ENCODE peak calls at places on chromosomes 16 and 17, in seven cellular contexts. I, H, B, P, G, O and E are unnamed samples.

GRCh38 chr17:2962729-2963128 is 100.7 kb downstream of the OR1D5 start:
- DNase-seq in I (no peak), H (no peak), B (no peak), P (no peak), G (no peak), O (no peak), E (no peak)

GRCh38 chr16:50245417-50246298 is 20.7 kb upstream of the ADCY7 start:
- DNase-seq in I (peak; percentile 56), H (peak; percentile 60), B (peak; percentile 91), P (peak; percentile 81), G (peak; percentile 39), O (peak; percentile 48), E (peak; percentile 75)

GRCh38 chr17:42667088-42667951 is 8.2 kb downstream of the TUBG2 start:
- DNase-seq in I (no peak), H (no peak), B (peak; percentile 93), P (peak; percentile 90), G (peak; percentile 87), O (no peak), E (peak; percentile 64)

GRCh38 chr16:29821663-29822115 is 1.4 kb downstream of the MVP start:
- DNase-seq in I (no peak), H (no peak), B (peak; percentile 90), P (peak; percentile 50), G (peak; percentile 70), O (no peak), E (peak; percentile 70)

GRCh38 chr17:81040791-81041337 is 5.9 kb downstream of the BAIAP2 start:
- DNase-seq in I (no peak), H (peak; percentile 52), B (peak; percentile 66), P (peak; percentile 11), G (no peak), O (peak; percentile 82), E (no peak)

GRCh38 chr17:17523001-17523713 is 27.0 kb upstream of the RASD1 start:
- DNase-seq in I (no peak), H (peak; percentile 50), B (no peak), P (no peak), G (no peak), O (peak; percentile 25), E (no peak)

GRCh38 chr16:16167927-16168326 is 55.4 kb downstream of the ABCC6 start:
- DNase-seq in I (no peak), H (no peak), B (no peak), P (no peak), G (no peak), O (no peak), E (no peak)

GRCh38 chr17:17741346-17742023 is 60.2 kb downstream of the RAI1 start:
- DNase-seq in I (no peak), H (peak; percentile 91), B (peak; percentile 62), P (no peak), G (no peak), O (peak; percentile 67), E (peak; percentile 67)

GRCh38 chr17:6924121-6924676 is 71.7 kb upstream of the ALOX12 start:
- DNase-seq in I (no peak), H (no peak), B (peak; percentile 13), P (no peak), G (no peak), O (no peak), E (no peak)

GRCh38 chr16:84091460-84091859 is 25.3 kb downstream of the MBTPS1 start:
- DNase-seq in I (no peak), H (no peak), B (no peak), P (no peak), G (no peak), O (no peak), E (no peak)

GRCh38 chr17:36861531-36861930 is 75.7 kb upstream of the LHX1 start:
- DNase-seq in I (no peak), H (no peak), B (no peak), P (no peak), G (no peak), O (no peak), E (no peak)

GRCh38 chr17:48997827-48998556 is 807 bp downstream of the IGF2BP1 start:
- DNase-seq in I (no peak), H (peak; percentile 52), B (no peak), P (no peak), G (no peak), O (peak; percentile 38), E (peak; percentile 58)

GRCh38 chr17:64974750-64975317 is 55.6 kb upstream of the LRRC37A3 start:
- DNase-seq in I (no peak), H (no peak), B (no peak), P (no peak), G (no peak), O (no peak), E (no peak)

GRCh38 chr17:8133941-8134340 is 10.0 kb upstream of the HES7 start:
- DNase-seq in I (no peak), H (no peak), B (no peak), P (no peak), G (no peak), O (no peak), E (no peak)

GRCh38 chr17:44029736-44030135 is 15.0 kb upstream of the TMEM101 start:
- DNase-seq in I (no peak), H (no peak), B (no peak), P (no peak), G (no peak), O (no peak), E (no peak)

GRCh38 chr17:79360196-79360595 is 250.7 kb downstream of the RBFOX3 start:
- DNase-seq in I (no peak), H (no peak), B (no peak), P (no peak), G (peak; percentile 45), O (no peak), E (no peak)

GRCh38 chr16:11105038-11105903 is 150.7 kb downstream of the SOCS1 start:
- DNase-seq in I (peak; percentile 73), H (no peak), B (peak; percentile 95), P (peak; percentile 22), G (no peak), O (no peak), E (peak; percentile 78)

DNA sequence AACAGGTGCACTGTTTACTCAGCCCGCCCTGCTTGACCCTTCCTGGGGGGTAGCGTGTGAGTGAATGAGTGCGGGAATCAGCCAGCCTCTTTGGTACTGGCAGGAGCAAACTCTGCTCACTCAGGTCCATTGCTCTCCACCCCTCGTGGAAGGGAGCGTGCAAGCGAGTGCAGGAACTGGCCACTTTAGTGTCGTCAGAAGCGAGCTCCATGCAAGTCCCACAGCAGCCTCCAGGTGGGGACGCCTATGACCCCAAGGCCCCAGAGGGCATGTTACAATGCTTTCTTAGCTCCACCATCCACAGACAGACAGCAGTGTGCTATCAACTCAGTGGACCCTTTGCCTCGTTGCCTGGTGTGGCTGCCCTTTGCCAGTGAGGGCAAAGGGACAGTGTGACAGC is 1025.1 kb upstream of the CDH8 start:
- DNase-seq in I (no peak), H (no peak), B (no peak), P (no peak), G (no peak), O (peak; percentile 14), E (no peak)
- TF ChIP-seq EZH2phosphoT487 in I (no peak), H (no peak), B (no peak), P (no peak), G (no peak), O (no peak), E (no peak)

DNA sequence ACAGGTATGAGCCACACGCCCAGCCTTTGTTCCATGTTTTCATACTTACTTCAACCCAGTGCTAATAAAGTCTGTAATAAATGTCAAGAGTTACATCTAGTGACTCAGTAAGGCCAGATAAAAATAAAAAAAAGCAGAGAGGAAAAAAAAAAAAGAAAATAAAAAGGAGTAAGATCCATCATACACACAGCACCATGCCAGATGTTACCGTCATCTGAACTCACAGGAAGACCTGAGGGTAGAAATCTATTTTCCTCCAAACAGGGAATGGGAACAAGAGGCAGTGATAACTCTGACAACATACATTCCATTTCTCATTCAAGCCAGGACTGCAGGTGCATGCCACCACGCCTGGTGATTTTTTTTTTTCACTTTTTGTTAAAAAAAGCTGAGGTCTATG is 20.7 kb downstream of the CRK start:
- DNase-seq in I (peak; percentile 19), H (no peak), B (no peak), P (no peak), G (no peak), O (no peak), E (no peak)
- TF ChIP-seq EZH2 in I (no peak), H (no peak), B (no peak), P (no peak), G (no peak), O (no peak), E (no peak)

GRCh38 chr17:32956240-32956970 is 28.5 kb downstream of the TMEM98 start:
- DNase-seq in I (no peak), H (no peak), B (no peak), P (no peak), G (no peak), O (no peak), E (no peak)
- H2AFZ ChIP-seq in I (no peak overlapping the region), H (no peak overlapping the region), B (no peak overlapping the region), P (no peak overlapping the region), G (no peak overlapping the region), O (no peak overlapping the region), E (no peak overlapping the region)

DNA sequence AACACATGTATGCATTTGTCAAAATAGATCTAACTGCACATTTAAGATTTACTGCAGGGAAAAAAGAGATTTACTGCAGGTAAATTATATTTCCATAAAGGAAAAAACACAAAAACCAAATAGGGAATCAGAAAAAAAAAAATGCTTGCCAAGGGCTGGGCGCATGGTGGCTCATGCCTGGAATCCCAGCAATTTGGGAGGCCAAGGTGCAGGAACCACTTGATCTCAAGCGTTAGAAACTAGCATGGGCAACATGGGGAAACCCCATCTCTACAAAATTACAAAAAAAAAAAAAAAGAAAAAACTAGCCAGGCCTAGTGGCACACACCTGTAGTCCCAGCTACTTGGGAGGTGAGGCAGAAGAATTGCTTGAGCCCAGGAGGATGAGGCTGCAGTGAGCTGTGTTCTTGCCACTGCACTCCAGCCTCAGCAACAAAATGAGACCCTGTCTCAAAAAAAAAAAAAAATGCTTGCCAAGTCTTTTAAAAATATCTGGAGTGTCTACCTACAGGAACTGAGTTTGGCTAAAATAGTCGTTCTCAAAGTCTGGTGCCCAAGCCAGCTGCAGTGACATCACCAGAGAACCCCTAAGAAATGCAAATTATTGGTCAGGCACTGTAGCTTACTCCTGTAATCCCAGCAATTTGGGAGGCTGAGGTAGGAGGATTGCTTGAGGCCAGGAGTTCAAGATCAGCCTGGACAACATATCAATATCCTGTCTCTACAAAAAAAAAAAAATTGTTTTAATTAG is 17.5 kb downstream of the TRIM25 start:
- DNase-seq in I (no peak), H (no peak), B (no peak), P (no peak), G (no peak), O (peak; percentile 40), E (no peak)
- TF ChIP-seq EZH2phosphoT487 in I (no peak), H (no peak), B (no peak), P (no peak), G (no peak), O (no peak), E (no peak)

DNA sequence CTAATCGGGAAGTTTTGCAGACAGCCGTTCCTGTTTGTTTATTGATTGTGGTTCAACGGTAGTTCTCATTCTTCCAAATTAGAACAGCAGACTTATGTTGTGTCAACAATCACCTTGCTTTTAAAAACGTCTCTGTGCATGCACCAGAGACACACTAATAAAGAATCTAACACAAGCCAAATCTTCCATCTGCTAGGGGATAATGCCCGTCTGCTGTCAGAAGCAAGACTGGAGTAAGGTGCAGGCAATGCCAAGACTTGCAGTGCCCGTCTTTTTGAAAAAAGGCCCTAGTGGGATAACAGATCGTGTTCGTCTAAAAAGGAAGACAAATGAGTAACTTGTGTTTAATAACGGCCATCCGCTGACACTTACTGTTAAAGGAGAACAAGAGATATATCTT is 158.4 kb downstream of the KCNJ2 start:
- DNase-seq in I (no peak), H (no peak), B (no peak), P (no peak), G (no peak), O (no peak), E (no peak)
- TF ChIP-seq EZH2 in I (no peak), H (no peak), B (no peak), P (no peak), G (no peak), O (no peak), E (no peak)